ENCODE peak calls at places on chromosomes 13 and 19, in four cellular contexts. S is heart left ventricle, Z is RWPE1, L is nephron progenitor cell. A is an unnamed sample.

GRCh38 chr13:110625771-110626321 is 10.5 kb downstream of the NAXD start:
- DNase-seq in L (no peak), Z (no peak), S (no peak), A (no peak)

GRCh38 chr19:14530005-14530348 is 583 bp downstream of the TECR start:
- DNase-seq in S (no peak), Z (no peak), L (peak), A (no peak)

GRCh38 chr19:29871143-29871542 is 59.4 kb downstream of the CCNE1 start:
- DNase-seq in S (no peak), Z (no peak), L (no peak), A (no peak)

GRCh38 chr13:109671919-109672318 is 114.5 kb downstream of the IRS2 start:
- DNase-seq in L (no peak), Z (no peak), S (no peak), A (no peak)

GRCh38 chr13:97631158-97631557 is 197.2 kb downstream of the RAP2A start:
- DNase-seq in Z (no peak), S (no peak), L (no peak), A (no peak)

GRCh38 chr19:1491849-1492170 is 829 bp downstream of the REEP6 start:
- DNase-seq in S (no peak), Z (no peak), L (no peak), A (no peak)

GRCh38 chr19:44644391-44645016 is 794 bp downstream of the PVR start:
- DNase-seq in Z (peak), L (peak), S (no peak), A (peak)

GRCh38 chr13:32284927-32285632 is 30.1 kb downstream of the ZAR1L start:
- DNase-seq in Z (peak), L (no peak), S (no peak), A (no peak)

GRCh38 chr19:55094456-55095259 is 19.0 kb downstream of the EPS8L1 start:
- DNase-seq in Z (no peak), L (peak), S (peak), A (no peak)

GRCh38 chr19:43395561-43395960 is 19.1 kb upstream of the TEX101 start:
- DNase-seq in L (no peak), S (no peak), Z (no peak), A (no peak)

GRCh38 chr13:102978168-102978567 is 88.0 kb downstream of the SLC10A2 start:
- DNase-seq in S (no peak), L (no peak), Z (no peak), A (no peak)

GRCh38 chr13:28313579-28313978 is 175.2 kb downstream of the PAN3 start:
- DNase-seq in Z (no peak), S (no peak), L (no peak), A (peak)
- TF ChIP-seq CTCF in Z (no peak), S (peak), L (no peak), A (peak)

GRCh38 chr13:66430266-66430665 is 799.9 kb downstream of the PCDH9 start:
- DNase-seq in Z (no peak), S (no peak), L (no peak), A (no peak)

GRCh38 chr13:66424417-66424816 is 805.7 kb downstream of the PCDH9 start:
- DNase-seq in L (no peak), S (no peak), Z (no peak), A (no peak)

GRCh38 chr13:66425741-66426140 is 804.4 kb downstream of the PCDH9 start:
- DNase-seq in L (no peak), S (no peak), Z (no peak), A (no peak)

DNA sequence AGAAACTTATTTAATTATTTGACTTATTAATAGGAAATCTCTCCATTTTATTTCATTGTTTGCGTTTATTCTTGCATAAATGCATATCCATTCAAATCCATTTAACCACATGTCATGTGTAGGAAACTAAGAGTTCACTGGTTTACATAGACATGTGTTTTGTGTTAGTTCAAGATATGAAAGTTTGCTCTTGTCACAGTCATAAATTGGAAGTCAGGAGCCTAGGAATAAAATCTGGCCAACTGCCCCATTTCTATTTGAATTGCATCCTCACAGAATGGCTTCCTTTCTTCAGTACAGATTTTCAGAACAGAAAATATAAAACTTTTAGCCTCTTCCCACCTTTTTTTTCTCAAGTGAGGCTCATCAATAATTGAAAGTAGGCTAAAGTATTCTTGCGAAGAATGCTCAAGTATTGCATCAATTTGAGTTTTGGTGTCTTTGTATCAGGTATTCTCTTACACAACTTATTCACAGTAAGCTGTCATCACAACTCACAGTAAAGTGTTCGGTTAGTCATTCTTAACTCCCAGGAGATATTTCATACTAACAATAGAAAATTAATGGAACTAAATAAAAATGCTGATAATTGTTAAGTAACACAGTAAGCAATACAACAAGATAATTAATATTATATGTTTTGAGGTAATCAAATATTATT is 802.7 kb downstream of the PCDH9 start:
- DNase-seq in L (no peak), Z (no peak), S (no peak), A (no peak)
- TF ChIP-seq CTCF in L (no peak), Z (no peak), S (no peak), A (no peak)

GRCh38 chr13:66354880-66355279 is 875.3 kb downstream of the PCDH9 start:
- DNase-seq in S (no peak), Z (no peak), L (no peak), A (no peak)
- TF ChIP-seq CTCF in S (no peak), Z (no peak), L (no peak), A (no peak)

GRCh38 chr19:12494260-12494860 is 9.7 kb upstream of the ZNF709 start:
- DNase-seq in L (no peak), S (no peak), Z (no peak), A (no peak)
- TF ChIP-seq CTCF in L (no peak), S (no peak), Z (no peak), A (no peak)

DNA sequence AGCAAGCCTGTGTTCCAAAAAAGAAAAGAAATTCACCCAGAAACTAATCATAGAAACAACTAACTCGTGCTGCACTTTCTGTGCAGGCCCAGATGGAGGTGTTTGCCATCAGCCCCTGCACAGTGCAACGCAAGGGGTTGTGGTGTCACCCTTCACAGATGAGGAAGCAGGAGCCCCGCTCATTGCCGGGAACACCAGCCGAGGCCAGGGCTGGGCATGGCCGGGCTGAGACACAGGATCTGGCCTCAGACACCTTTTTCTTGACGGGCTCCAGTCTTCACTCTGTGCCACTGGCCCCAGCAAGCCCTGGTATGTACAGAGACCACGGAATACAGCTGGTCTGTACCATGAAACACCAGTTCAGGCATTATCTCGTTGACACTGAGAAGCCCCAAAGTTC is 43.1 kb downstream of the CUL4A start:
- DNase-seq in L (no peak), Z (no peak), S (no peak), A (no peak)
- TF ChIP-seq CTCF in L (no peak), Z (no peak), S (no peak), A (no peak)

GRCh38 chr19:17219286-17219685 is 4.1 kb downstream of the USE1 start:
- DNase-seq in Z (no peak), L (no peak), S (no peak), A (no peak)
- TF ChIP-seq CTCF in Z (no peak), L (no peak), S (no peak), A (no peak)

A was measured in activated CD8-positive, alpha-beta T cell treated with anti-CD3 and anti-CD28 coated beads for 36 hours.